ENCODE peak calls at places on chromosomes 5 and 9, in seven cellular contexts. U, M, D, Z, R, A and W are unnamed samples.

GRCh38 chr9:136784249-136784996 is 6.7 kb upstream of the TMEM141 start:
- DNase-seq in Z (peak; percentile 58), M (no peak), A (no peak), D (no peak), U (peak; percentile 57), R (peak; percentile 28), W (no peak)

GRCh38 chr5:53616939-53617549 is 56.6 kb downstream of the NDUFS4 start:
- DNase-seq in R (no peak), U (peak; percentile 22), A (no peak), M (no peak), D (no peak), Z (peak; percentile 19), W (no peak)

GRCh38 chr5:172361566-172362238 is 78.1 kb upstream of the UBTD2 start:
- DNase-seq in R (peak; percentile 40), A (peak; percentile 99), D (no peak), M (no peak), U (peak; percentile 99), Z (peak; percentile 99), W (no peak)

GRCh38 chr5:133247881-133248642 is 196.2 kb downstream of the HSPA4 start:
- DNase-seq in M (no peak), A (no peak), R (peak; percentile 87), U (peak; percentile 55), D (no peak), Z (peak; percentile 38), W (no peak)

GRCh38 chr9:134189475-134190231 is 25.3 kb upstream of the RNU6ATAC start:
- DNase-seq in D (no peak), U (no peak), A (no peak), Z (no peak), R (no peak), M (no peak), W (no peak)

GRCh38 chr5:134438268-134438622 is 26.6 kb upstream of the CDKN2AIPNL start:
- DNase-seq in R (no peak), D (no peak), A (peak; percentile 62), M (no peak), U (peak; percentile 97), Z (peak; percentile 91), W (no peak)

GRCh38 chr9:123335986-123336329 is 20.0 kb upstream of the CRB2 start:
- DNase-seq in A (no peak), R (no peak), M (no peak), U (no peak), D (no peak), Z (no peak), W (no peak)

GRCh38 chr5:14218897-14219573 is 75.9 kb downstream of the TRIO start:
- DNase-seq in M (no peak), U (no peak), A (no peak), Z (peak; percentile 44), R (no peak), D (no peak), W (no peak)

GRCh38 chr5:138952962-138953361 is 77.8 kb upstream of the LRRTM2 start:
- DNase-seq in U (no peak), Z (no peak), D (no peak), R (no peak), M (no peak), A (no peak), W (no peak)

GRCh38 chr5:129905467-129906176 is 1.4 kb downstream of the CHSY3 start:
- DNase-seq in Z (peak; percentile 40), A (no peak), U (no peak), M (no peak), D (no peak), R (peak; percentile 39), W (no peak)

GRCh38 chr5:87541033-87541432 is 128.3 kb upstream of the CCNH start:
- DNase-seq in R (peak; percentile 26), U (peak; percentile 51), A (peak; percentile 32), M (no peak), Z (peak; percentile 76), D (no peak), W (no peak)

GRCh38 chr5:72301557-72301956 is 18.5 kb downstream of the MRPS27 start:
- DNase-seq in R (no peak), Z (no peak), U (no peak), A (no peak), M (no peak), D (no peak), W (no peak)